ENCODE peak calls at places on chromosomes 6 and 20, in four cellular contexts. One of them, this sample, is unnamed.

GRCh38 chr6:156154896-156155295 is 622.3 kb upstream of the ARID1B start:
- DNase-seq in lung: no peak
- DNase-seq in fibroblast of lung: peak; percentile 37
- DNase-seq in psoas muscle: no peak
- DNase-seq in this sample: no peak

GRCh38 chr6:137852346-137852745 is 14.7 kb upstream of the TNFAIP3 start:
- DNase-seq in psoas muscle: no peak
- DNase-seq in lung: no peak
- DNase-seq in fibroblast of lung: no peak
- DNase-seq in this sample: no peak

GRCh38 chr6:34378470-34378869 is 14.0 kb downstream of the NUDT3 start:
- DNase-seq in fibroblast of lung: peak; percentile 34
- DNase-seq in psoas muscle: no peak
- DNase-seq in lung: no peak
- DNase-seq in this sample: no peak

GRCh38 chr20:2757969-2758368 is 42.5 kb downstream of the CPXM1 start:
- DNase-seq in lung: no peak
- DNase-seq in fibroblast of lung: no peak
- DNase-seq in psoas muscle: no peak
- DNase-seq in this sample: no peak

GRCh38 chr6:150887978-150888563 is 22.6 kb downstream of the MTHFD1L start:
- DNase-seq in psoas muscle: no peak
- DNase-seq in fibroblast of lung: no peak
- DNase-seq in lung: no peak
- DNase-seq in this sample: no peak

GRCh38 chr20:33839591-33839990 is 28.4 kb downstream of the CHMP4B start:
- DNase-seq in psoas muscle: peak; percentile 30
- DNase-seq in lung: no peak
- DNase-seq in fibroblast of lung: no peak
- DNase-seq in this sample: no peak

GRCh38 chr6:13803581-13803980 is 10.8 kb downstream of the MCUR1 start:
- DNase-seq in lung: no peak
- DNase-seq in fibroblast of lung: no peak
- DNase-seq in psoas muscle: no peak
- DNase-seq in this sample: no peak

GRCh38 chr20:17859616-17860232 is 108.9 kb downstream of the SNX5 start:
- DNase-seq in fibroblast of lung: no peak
- DNase-seq in psoas muscle: no peak
- DNase-seq in lung: no peak
- DNase-seq in this sample: no peak

GRCh38 chr6:159461266-159461665 is 231.8 kb downstream of the SOD2 start:
- DNase-seq in lung: no peak
- DNase-seq in fibroblast of lung: no peak
- DNase-seq in psoas muscle: no peak
- DNase-seq in this sample: no peak

DNA sequence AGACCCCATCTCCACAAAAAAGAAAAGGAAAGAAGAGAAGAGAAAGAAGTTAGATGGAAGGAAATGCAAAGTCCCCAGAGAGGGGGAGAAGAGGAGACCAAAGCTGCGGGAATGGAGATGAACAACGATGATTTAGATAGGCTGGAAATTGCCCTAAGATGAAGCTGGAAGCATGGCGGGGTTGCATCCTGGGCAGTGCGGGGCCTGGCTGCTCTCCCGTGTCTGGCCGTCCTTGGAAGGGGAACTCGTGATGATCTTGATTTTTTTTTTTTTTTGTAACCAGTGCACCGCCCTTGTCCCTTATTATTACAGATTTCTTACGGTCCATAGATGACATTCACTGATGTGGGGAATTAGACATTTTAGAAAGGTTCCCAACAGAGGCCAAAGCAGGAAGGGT is 276.5 kb downstream of the CDH4 start:
- DNase-seq in psoas muscle: no peak
- DNase-seq in lung: no peak
- DNase-seq in fibroblast of lung: no peak
- DNase-seq in this sample: no peak
- H3K27me3 ChIP-seq in psoas muscle: no peaks in the 10 kb centered on the region
- H3K27me3 ChIP-seq in lung: no peaks in the 10 kb centered on the region
- H3K27me3 ChIP-seq in fibroblast of lung: no peaks in the 10 kb centered on the region
- H3K27me3 ChIP-seq in this sample: no peaks in the 10 kb centered on the region

GRCh38 chr20:57464642-57465211 is 60.2 kb downstream of the CTCFL start:
- DNase-seq in fibroblast of lung: no peak
- DNase-seq in psoas muscle: peak; percentile 30
- DNase-seq in lung: no peak
- DNase-seq in this sample: peak; percentile 22
- TF ChIP-seq CTCF in fibroblast of lung: no peak
- TF ChIP-seq CTCF in psoas muscle: peak; percentile 23
- TF ChIP-seq CTCF in lung: no peak
- TF ChIP-seq CTCF in this sample: peak; percentile 48

DNA sequence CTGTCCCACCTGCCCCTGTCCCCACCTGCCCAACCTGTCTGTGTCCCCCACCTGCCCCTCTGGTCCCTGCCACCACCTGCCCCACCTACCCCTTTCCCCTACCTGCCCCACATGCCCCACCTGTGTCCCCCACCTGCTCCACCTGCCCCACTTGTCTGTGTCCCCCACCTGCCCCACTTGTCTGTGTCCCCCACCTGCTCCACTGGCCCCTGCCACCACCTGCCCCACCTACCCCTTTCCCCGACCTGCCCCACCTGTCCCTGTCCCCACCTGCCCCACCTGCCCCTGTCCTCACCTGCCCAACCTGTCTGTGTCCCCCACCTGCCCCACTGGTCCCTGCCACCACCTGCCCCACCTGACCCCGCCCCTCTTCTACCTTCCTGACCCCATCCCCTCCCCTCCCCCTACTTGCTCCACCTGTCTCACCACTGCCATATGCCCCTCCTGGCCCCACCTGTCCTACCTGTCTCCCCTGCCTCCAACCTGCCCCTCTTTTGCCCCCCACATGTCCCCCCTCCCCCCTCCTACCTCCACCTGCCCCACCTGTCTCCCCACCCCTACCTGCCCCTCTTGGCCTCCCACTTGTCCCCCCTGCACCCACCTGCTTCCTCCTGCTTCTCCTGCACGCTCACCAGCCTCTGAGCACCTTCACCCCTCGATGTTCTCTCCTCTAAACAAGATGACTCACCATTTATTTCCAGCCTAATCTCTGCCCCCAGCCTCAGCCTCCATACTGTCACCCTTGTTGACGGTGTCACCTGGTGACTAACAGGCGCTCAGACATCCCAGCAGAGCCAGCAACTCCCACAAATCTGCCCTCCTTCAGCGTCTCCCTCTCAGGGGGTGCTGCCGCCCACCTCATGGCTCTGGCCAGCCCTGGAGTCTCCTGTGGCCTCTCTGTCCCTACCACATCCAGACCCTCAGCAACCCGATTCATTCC is 5.6 kb upstream of the MYT1 start:
- DNase-seq in fibroblast of lung: no peak
- DNase-seq in psoas muscle: no peak
- DNase-seq in lung: no peak
- DNase-seq in this sample: no peak
- H3K4me3 ChIP-seq in fibroblast of lung: no peak overlapping the region
- H3K4me3 ChIP-seq in psoas muscle: no peak overlapping the region
- H3K4me3 ChIP-seq in lung: no peak overlapping the region
- H3K4me3 ChIP-seq in this sample: no peak overlapping the region

GRCh38 chr20:62222266-62222850 is 2.3 kb upstream of the HRH3 start:
- DNase-seq in lung: no peak
- DNase-seq in fibroblast of lung: no peak
- DNase-seq in psoas muscle: no peak
- DNase-seq in this sample: no peak
- H3K27me3 ChIP-seq in lung: peaks cover 9% of the 10 kb centered on the region
- H3K27me3 ChIP-seq in fibroblast of lung: peaks cover 36% of the 10 kb centered on the region
- H3K27me3 ChIP-seq in psoas muscle: no peaks in the 10 kb centered on the region
- H3K27me3 ChIP-seq in this sample: peaks cover 48% of the 10 kb centered on the region

GRCh38 chr20:8366303-8366923 is 234.3 kb downstream of the PLCB1 start:
- DNase-seq in fibroblast of lung: no peak
- DNase-seq in lung: no peak
- DNase-seq in psoas muscle: no peak
- DNase-seq in this sample: no peak
- TF ChIP-seq CTCF in fibroblast of lung: no peak
- TF ChIP-seq CTCF in lung: no peak
- TF ChIP-seq CTCF in psoas muscle: no peak
- TF ChIP-seq CTCF in this sample: no peak

DNA sequence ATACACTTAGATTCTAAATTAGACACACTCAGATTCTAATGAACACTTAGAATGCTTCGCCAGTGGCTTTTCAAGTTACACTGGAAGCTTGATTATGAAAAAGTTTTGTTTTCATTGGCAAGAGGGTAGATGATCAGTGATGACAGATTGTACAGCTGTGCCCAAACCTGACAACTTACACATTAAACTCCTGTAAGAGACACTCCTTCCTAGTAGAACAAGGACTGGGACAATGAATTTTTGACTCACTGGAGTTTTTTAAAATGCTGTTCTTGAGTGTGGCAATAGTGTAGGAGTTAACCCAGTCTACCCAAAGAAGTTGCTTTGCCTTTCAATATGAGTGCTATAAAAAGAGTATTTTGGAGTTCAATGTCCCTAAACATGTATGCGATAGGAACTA is 140.8 kb downstream of the SLC16A10 start:
- DNase-seq in fibroblast of lung: peak; percentile 47
- DNase-seq in lung: no peak
- DNase-seq in psoas muscle: no peak
- DNase-seq in this sample: no peak
- H3K4me3 ChIP-seq in fibroblast of lung: no peak overlapping the region
- H3K4me3 ChIP-seq in lung: no peak overlapping the region
- H3K4me3 ChIP-seq in psoas muscle: no peak overlapping the region
- H3K4me3 ChIP-seq in this sample: no peak overlapping the region

GRCh38 chr20:63256954-63257353 is 2.7 kb upstream of the NKAIN4 start:
- DNase-seq in psoas muscle: no peak
- DNase-seq in lung: no peak
- DNase-seq in fibroblast of lung: no peak
- DNase-seq in this sample: no peak

GRCh38 chr20:63254536-63255384 is 497 bp upstream of the NKAIN4 start:
- DNase-seq in lung: no peak
- DNase-seq in fibroblast of lung: no peak
- DNase-seq in psoas muscle: no peak
- DNase-seq in this sample: no peak

GRCh38 chr20:63254237-63254535 is at the start of gene NKAIN4:
- DNase-seq in lung: no peak
- DNase-seq in psoas muscle: no peak
- DNase-seq in fibroblast of lung: no peak
- DNase-seq in this sample: no peak

GRCh38 chr20:63257629-63258028 is 3.4 kb upstream of the NKAIN4 start:
- DNase-seq in psoas muscle: no peak
- DNase-seq in fibroblast of lung: no peak
- DNase-seq in lung: no peak
- DNase-seq in this sample: no peak

DNA sequence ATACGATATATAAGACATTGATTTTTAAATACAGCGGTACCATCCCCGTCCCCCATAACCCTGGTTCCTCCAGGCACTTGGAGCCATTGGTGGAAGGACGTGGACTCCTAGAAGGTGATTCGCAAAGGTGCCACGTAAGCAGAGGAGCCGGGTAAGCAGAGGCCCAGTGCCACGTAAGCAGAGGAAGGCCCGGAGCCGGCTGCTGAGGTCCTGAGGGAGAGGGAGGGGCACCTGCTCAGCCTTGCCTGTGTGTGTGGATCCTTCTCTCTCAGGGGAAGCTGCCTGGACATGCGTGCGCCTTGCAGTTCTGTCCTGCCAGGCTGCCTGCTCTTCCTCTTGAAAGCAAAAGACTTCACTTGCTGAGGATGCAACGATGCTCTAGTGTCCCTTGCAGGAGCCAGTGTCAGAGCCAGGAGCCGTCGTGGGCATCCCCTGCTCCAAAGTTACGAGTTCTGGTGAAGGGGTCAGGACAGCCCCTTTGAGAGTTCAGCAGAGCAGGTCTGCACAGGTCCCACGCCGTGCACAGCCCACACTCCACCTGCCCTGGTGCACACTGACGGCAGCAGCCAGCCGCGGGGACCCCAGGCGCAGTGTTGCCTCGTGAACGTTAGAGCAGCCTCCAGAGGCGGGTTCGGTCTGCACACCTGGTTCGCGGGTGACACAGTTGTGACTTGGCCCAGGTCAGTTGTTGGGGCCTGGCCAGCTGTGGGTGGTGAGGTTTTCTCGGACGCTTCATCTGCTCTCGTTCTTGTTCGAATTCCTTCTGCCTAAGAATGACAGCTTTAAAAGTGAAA is 1.8 kb upstream of the NKAIN4 start:
- DNase-seq in psoas muscle: no peak
- DNase-seq in lung: no peak
- DNase-seq in fibroblast of lung: no peak
- DNase-seq in this sample: no peak
- H3K27me3 ChIP-seq in psoas muscle: no peaks in the 10 kb centered on the region
- H3K27me3 ChIP-seq in lung: peaks cover 16% of the 10 kb centered on the region
- H3K27me3 ChIP-seq in fibroblast of lung: peaks cover 50% of the 10 kb centered on the region
- H3K27me3 ChIP-seq in this sample: peaks cover 47% of the 10 kb centered on the region

DNA sequence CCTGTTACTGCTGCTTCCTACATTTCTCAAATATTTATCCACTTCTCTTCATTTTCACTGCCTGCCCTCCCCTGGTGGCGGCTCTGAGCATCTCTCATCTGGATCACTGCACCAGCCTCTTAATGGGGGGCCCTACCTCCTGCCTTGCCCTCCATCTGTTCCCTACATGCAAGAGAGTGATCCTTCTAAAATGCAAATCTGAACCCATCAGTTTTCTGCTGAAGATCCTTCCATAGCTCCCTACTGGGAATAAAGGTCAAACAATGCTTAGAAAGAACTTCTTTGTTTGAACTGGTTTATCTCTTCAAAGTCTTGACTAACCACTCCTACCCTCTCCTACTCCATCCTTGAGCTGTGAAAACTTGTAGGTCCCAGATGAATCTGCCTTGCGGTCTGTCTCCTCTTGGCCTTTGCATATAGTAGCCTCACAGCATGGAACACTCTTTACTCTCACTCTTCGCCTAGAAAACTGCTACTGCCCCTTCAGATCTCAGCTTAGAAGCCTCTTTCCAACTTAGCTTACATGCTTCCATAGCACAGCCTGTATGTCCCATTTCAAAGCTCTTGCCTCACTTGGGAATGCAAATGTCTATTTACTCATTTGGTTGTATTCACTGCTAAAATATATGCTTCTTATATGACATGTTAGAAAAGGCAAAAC is 119.3 kb downstream of the QRSL1 start:
- DNase-seq in fibroblast of lung: no peak
- DNase-seq in lung: no peak
- DNase-seq in psoas muscle: no peak
- DNase-seq in this sample: no peak
- TF ChIP-seq CTCF in fibroblast of lung: no peak
- TF ChIP-seq CTCF in lung: no peak
- TF ChIP-seq CTCF in psoas muscle: no peak
- TF ChIP-seq CTCF in this sample: peak; percentile 31

GRCh38 chr20:12941025-12941424 is 67.7 kb upstream of the SPTLC3 start:
- DNase-seq in fibroblast of lung: peak; percentile 56
- DNase-seq in lung: no peak
- DNase-seq in psoas muscle: no peak
- DNase-seq in this sample: no peak

GRCh38 chr20:12936524-12936923 is 72.2 kb upstream of the SPTLC3 start:
- DNase-seq in fibroblast of lung: no peak
- DNase-seq in psoas muscle: no peak
- DNase-seq in lung: no peak
- DNase-seq in this sample: no peak

GRCh38 chr20:12936020-12936419 is 72.8 kb upstream of the SPTLC3 start:
- DNase-seq in lung: no peak
- DNase-seq in fibroblast of lung: no peak
- DNase-seq in psoas muscle: no peak
- DNase-seq in this sample: no peak
- H3K4me3 ChIP-seq in lung: no peak overlapping the region
- H3K4me3 ChIP-seq in fibroblast of lung: no peak overlapping the region
- H3K4me3 ChIP-seq in psoas muscle: no peak overlapping the region
- H3K4me3 ChIP-seq in this sample: no peak overlapping the region